ENCODE peak calls at places on chromosomes 3 and 15, in four cellular contexts. T, F, X and N are unnamed samples.

GRCh38 chr3:108096506-108097325 is 5.9 kb upstream of the CD47 start:
- DNase-seq in T (no peak), F (no peak), X (no peak), N (no peak)

GRCh38 chr15:78131295-78132021 is at the start of gene CIB2:
- DNase-seq in T (peak; percentile 63), F (peak; percentile 87), X (peak; percentile 80), N (peak; percentile 88)

GRCh38 chr3:134406331-134407246 is 32.3 kb upstream of the AMOTL2 start:
- DNase-seq in T (peak; percentile 14), F (peak; percentile 56), X (peak; percentile 56), N (no peak)

GRCh38 chr3:189515916-189516531 is 115.2 kb upstream of the TP63 start:
- DNase-seq in T (peak; percentile 43), F (no peak), X (no peak), N (no peak)

GRCh38 chr15:66702035-66702769 is at the start of gene SMAD6:
- DNase-seq in T (peak; percentile 99), F (peak; percentile 93), X (peak; percentile 94), N (peak; percentile 56)

GRCh38 chr15:87633471-87633870 is 623.1 kb downstream of the NTRK3 start:
- DNase-seq in T (no peak), F (no peak), X (no peak), N (no peak)

GRCh38 chr15:66145242-66146182 is 108.0 kb downstream of the MEGF11 start:
- DNase-seq in T (peak; percentile 3), F (no peak), X (no peak), N (no peak)

GRCh38 chr3:71930056-71930991 is 145.4 kb upstream of the PROK2 start:
- DNase-seq in T (peak; percentile 49), F (no peak), X (no peak), N (no peak)

GRCh38 chr3:65406470-65406869 is 632.2 kb downstream of the MAGI1 start:
- DNase-seq in T (no peak), F (no peak), X (no peak), N (no peak)

GRCh38 chr3:178393833-178394232 is 142.4 kb upstream of the KCNMB2 start:
- DNase-seq in T (peak; percentile 80), F (no peak), X (no peak), N (no peak)

GRCh38 chr3:143135150-143135549 is 15.6 kb downstream of the CHST2 start:
- DNase-seq in T (peak; percentile 99), F (no peak), X (no peak), N (no peak)

GRCh38 chr3:13791501-13792490 is 88.1 kb downstream of the WNT7A start:
- DNase-seq in T (no peak), F (no peak), X (no peak), N (no peak)

GRCh38 chr15:52529289-52529929 is 729 bp upstream of the MYO5A start:
- DNase-seq in T (no peak), F (peak; percentile 57), X (peak; percentile 20), N (no peak)

GRCh38 chr3:189602471-189602870 is 28.7 kb upstream of the TP63 start:
- DNase-seq in T (no peak), F (no peak), X (no peak), N (no peak)

GRCh38 chr3:190444036-190444435 is 5.7 kb downstream of the TMEM207 start:
- DNase-seq in T (no peak), F (no peak), X (no peak), N (no peak)

GRCh38 chr3:140822381-140823047 is 119.1 kb upstream of the SLC25A36 start:
- DNase-seq in T (no peak), F (no peak), X (no peak), N (no peak)

GRCh38 chr3:23202203-23202920 is 765 bp upstream of the UBE2E2 start:
- DNase-seq in T (peak; percentile 27), F (no peak), X (no peak), N (no peak)

GRCh38 chr3:189041482-189042090 is 130.2 kb upstream of the TPRG1 start:
- DNase-seq in T (peak; percentile 29), F (peak; percentile 69), X (peak; percentile 47), N (peak; percentile 37)

GRCh38 chr3:137035631-137036030 is 77.8 kb downstream of the IL20RB start:
- DNase-seq in T (no peak), F (no peak), X (no peak), N (no peak)
- TF ChIP-seq CTCF in T (peak; percentile 20), F (no peak), X (no peak), N (no peak)

DNA sequence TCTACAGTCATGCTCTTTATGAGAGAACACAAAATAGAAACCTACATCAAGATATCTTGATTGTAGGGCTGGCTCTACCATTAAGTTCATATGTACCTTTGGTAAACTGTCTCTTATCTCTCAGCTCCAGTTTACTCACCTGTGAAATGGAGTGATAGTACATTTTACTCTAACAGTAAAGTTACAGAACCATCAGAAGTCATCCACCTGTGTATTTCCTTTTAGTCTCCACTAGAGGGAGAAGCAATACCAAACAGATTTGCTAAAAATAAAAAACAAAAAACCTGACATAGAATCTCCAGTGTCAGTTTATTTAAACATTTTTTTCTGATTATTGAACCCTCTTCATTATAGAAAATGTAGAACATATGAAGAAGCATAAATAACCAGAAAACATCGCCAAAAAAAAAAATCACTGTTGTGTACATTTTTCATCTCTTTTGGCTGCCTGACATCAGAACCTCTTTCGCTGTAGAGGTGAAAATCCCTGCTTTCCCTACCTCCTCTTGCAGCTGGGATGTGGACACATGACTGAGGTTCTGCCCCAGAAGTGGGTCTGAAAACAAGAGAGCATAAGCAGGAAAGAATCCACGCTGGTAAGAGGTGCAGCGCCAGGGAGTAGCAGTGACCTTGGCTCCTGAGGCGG is 48.7 kb upstream of the WDR72 start:
- DNase-seq in T (no peak), F (no peak), X (no peak), N (no peak)
- TF ChIP-seq CTCF in T (peak; percentile 56), F (peak; percentile 57), X (peak; percentile 50), N (no peak)

GRCh38 chr3:142129516-142130171 is 19.7 kb downstream of the TFDP2 start:
- DNase-seq in T (no peak), F (no peak), X (no peak), N (no peak)
- TF ChIP-seq CTCF in T (peak; percentile 37), F (no peak), X (no peak), N (no peak)

DNA sequence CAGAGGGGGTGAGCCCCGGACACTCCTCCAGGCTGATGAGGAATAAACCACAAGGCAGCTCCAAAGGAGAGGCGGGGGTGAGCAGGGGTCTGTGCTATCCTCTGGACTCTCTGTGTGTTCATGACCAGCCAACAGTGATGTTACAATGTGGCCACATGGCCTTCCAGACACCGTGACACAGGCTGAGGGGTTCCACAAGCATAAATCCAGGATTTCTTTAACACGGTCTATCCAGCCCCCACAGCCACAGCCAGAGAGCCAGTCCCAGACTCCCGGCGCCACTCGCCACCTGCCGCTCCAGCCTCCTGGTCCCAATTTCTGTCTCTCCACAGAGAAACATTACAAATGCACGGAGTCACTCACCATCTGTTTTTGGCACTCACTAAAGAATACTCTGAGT is 24.4 kb downstream of the XXYLT1 start:
- DNase-seq in T (no peak), F (peak; percentile 19), X (no peak), N (no peak)
- TF ChIP-seq CTCF in T (no peak), F (no peak), X (no peak), N (no peak)

GRCh38 chr3:52388933-52389332 is 56.0 kb downstream of the SEMA3G start:
- DNase-seq in T (no peak), F (no peak), X (no peak), N (no peak)
- TF ChIP-seq CTCF in T (no peak), F (no peak), X (no peak), N (no peak)

GRCh38 chr15:74543043-74543422 is 2.0 kb downstream of the ARID3B start:
- DNase-seq in T (no peak), F (no peak), X (no peak), N (no peak)

GRCh38 chr15:74543583-74543982 is 2.6 kb downstream of the ARID3B start:
- DNase-seq in T (no peak), F (no peak), X (no peak), N (no peak)

GRCh38 chr15:74548236-74548635 is 7.2 kb downstream of the ARID3B start:
- DNase-seq in T (no peak), F (no peak), X (no peak), N (no peak)

GRCh38 chr15:74545061-74545460 is 4.0 kb downstream of the ARID3B start:
- DNase-seq in T (no peak), F (no peak), X (no peak), N (no peak)

GRCh38 chr15:74545776-74546656 is 5.0 kb downstream of the ARID3B start:
- DNase-seq in T (peak; percentile 99), F (peak; percentile 95), X (peak; percentile 96), N (peak; percentile 64)
- TF ChIP-seq CTCF in T (no peak), F (peak; percentile 3), X (no peak), N (no peak)

DNA sequence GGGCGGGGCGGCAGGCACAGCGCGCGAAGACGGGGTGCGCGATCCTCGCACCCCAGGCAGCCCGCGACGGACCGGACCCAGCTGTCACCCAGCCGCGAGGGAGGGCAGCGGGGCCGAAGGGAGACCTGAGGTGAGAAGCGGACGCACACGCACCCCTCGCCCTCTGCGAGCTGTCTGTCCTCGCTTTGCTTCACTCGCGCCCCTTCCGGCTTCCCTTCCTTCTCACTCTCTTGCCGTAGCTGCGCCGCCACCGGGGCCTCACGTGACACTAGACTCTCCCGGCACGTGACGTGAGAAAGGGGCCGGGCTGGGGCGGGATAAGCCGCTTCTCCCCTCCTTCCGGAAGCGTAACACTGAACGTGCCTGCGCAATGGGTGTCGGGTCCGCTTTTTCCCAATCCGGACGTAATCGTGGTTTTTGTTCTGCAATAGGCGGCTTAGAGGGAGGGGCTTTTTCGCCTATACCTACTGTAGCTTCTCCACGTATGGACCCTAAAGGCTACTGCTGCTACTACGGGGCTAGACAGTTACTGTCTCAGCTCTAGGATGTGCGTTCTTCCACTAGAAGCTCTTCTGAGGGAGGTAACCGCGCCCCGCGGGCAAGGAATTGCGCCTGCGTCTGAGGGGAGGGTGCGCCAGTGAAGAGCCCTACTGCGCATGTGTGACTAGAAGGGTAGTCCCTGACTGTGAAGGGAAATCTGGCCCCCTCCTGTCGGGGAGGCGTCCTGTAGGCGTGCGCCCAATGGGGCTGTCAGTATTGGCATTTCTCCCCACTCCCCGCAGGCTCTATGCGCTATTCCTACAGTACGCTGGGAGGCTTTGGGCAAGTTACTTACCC is at the start of the genes ATG3 and SLC35A5:
- DNase-seq in T (peak; percentile 98), F (peak; percentile 99), X (peak; percentile 99), N (peak; percentile 99)
- TF ChIP-seq CTCF in T (no peak), F (no peak), X (no peak), N (no peak)